ENCODE peak calls at places on chromosomes 12 and 14, in ten cellular contexts. X is IMR-90, O is fibroblast of lung, C is HFFc6, T is nephron progenitor cell, M is mesothelial cell of epicardium, D is cardiac muscle cell, I is uterus, Z is OCI-LY7, B is A549. J is an unnamed sample.

GRCh38 chr12:87930033-87930432 is 99.2 kb downstream of the C12orf50 start:
- DNase-seq in O (peak), T (no peak), I (no peak), C (no peak), X (peak), B (no peak), D (peak), M (no peak), Z (no peak), J (no peak)

GRCh38 chr12:3752096-3752709 is 706 bp downstream of the CRACR2A start:
- DNase-seq in O (peak), B (no peak), M (no peak), X (no peak), D (peak), T (no peak), I (peak), Z (peak), C (no peak), J (no peak)

GRCh38 chr12:79420146-79420618 is 270.6 kb downstream of the PAWR start:
- DNase-seq in I (no peak), X (peak), T (no peak), C (peak), M (no peak), O (peak), D (peak), B (peak), Z (peak), J (no peak)

GRCh38 chr14:85934886-85935254 is 404.9 kb downstream of the FLRT2 start:
- DNase-seq in B (peak), I (no peak), T (no peak), M (no peak), X (no peak), C (no peak), O (peak), D (peak), Z (peak), J (no peak)

GRCh38 chr12:79114896-79115295 is 250.3 kb downstream of the SYT1 start:
- DNase-seq in B (no peak), M (no peak), O (no peak), Z (no peak), I (no peak), T (no peak), X (no peak), D (no peak), C (no peak), J (no peak)

GRCh38 chr12:12408265-12408690 is 51.4 kb downstream of the BORCS5 start:
- DNase-seq in M (no peak), I (no peak), O (no peak), Z (no peak), D (no peak), C (no peak), X (no peak), B (no peak), T (no peak), J (no peak)

GRCh38 chr12:117005417-117006046 is 93.7 kb downstream of the TESC start:
- DNase-seq in I (no peak), O (no peak), M (no peak), T (no peak), X (no peak), D (no peak), B (no peak), C (no peak), Z (no peak), J (no peak)

GRCh38 chr12:105355752-105356151 is 25.3 kb downstream of the C12orf75 start:
- DNase-seq in C (peak), D (peak), M (no peak), X (peak), Z (no peak), O (peak), I (no peak), B (peak), T (no peak), J (no peak)

GRCh38 chr12:103348935-103349334 is 146.8 kb downstream of the C12orf42 start:
- DNase-seq in T (no peak), O (no peak), C (no peak), B (no peak), M (no peak), X (no peak), I (no peak), Z (peak), D (no peak), J (no peak)

GRCh38 chr12:50790081-50790480 is 26.2 kb downstream of the ATF1 start:
- DNase-seq in M (no peak), C (no peak), D (peak), O (no peak), X (no peak), I (no peak), Z (no peak), T (no peak), B (no peak), J (no peak)

GRCh38 chr12:17076335-17076734 is 470.4 kb upstream of the LMO3 start:
- DNase-seq in I (no peak), Z (no peak), C (no peak), M (no peak), B (peak), O (peak), X (no peak), D (no peak), T (no peak), J (no peak)

GRCh38 chr12:114668151-114668891 is 15.7 kb downstream of the TBX3 start:
- DNase-seq in D (peak), B (peak), I (peak), O (peak), T (peak), M (no peak), C (peak), Z (no peak), X (peak), J (peak)

GRCh38 chr14:105093426-105094192 is 28.4 kb upstream of the GPR132 start:
- DNase-seq in I (peak), C (peak), O (peak), Z (no peak), D (peak), B (peak), X (peak), T (peak), M (peak), J (peak)

GRCh38 chr12:53676715-53677611 is 1.1 kb upstream of the ATP5MC2 start:
- DNase-seq in I (peak), M (no peak), X (peak), D (peak), T (peak), Z (no peak), B (no peak), C (no peak), O (peak), J (peak)

GRCh38 chr12:39441963-39442894 is 691 bp downstream of the KIF21A start:
- DNase-seq in C (peak), B (peak), X (no peak), I (peak), T (peak), M (no peak), Z (no peak), O (peak), D (peak), J (peak)

GRCh38 chr12:46558696-46559095 is 186.1 kb upstream of the SLC38A2 start:
- DNase-seq in B (no peak), M (no peak), D (no peak), Z (no peak), T (no peak), X (no peak), C (no peak), O (peak), I (no peak), J (no peak)

GRCh38 chr12:52813885-52814709 is at the start of gene KRT4:
- DNase-seq in C (peak), M (no peak), T (no peak), X (no peak), D (peak), I (no peak), Z (no peak), O (peak), B (peak), J (no peak)

GRCh38 chr12:89461649-89462612 is 62.7 kb downstream of the GALNT4 start:
- DNase-seq in I (no peak), C (peak), D (peak), X (peak), M (no peak), Z (peak), O (peak), T (no peak), B (peak), J (no peak)

GRCh38 chr14:104316723-104317499 is 178.5 kb downstream of the KIF26A start:
- DNase-seq in I (no peak), M (no peak), O (no peak), C (no peak), T (no peak), B (no peak), Z (no peak), X (no peak), D (no peak), J (peak)

GRCh38 chr12:28158353-28158752 is 31.9 kb upstream of the CCDC91 start:
- DNase-seq in C (no peak), B (no peak), T (no peak), I (no peak), Z (no peak), O (no peak), X (no peak), D (no peak), M (no peak), J (no peak)

GRCh38 chr12:116672842-116673516 is 64.9 kb downstream of the SPRING1 start:
- DNase-seq in M (no peak), O (no peak), I (no peak), X (no peak), B (no peak), C (no peak), D (no peak), Z (peak), T (no peak), J (no peak)

GRCh38 chr14:104317500-104317805 is 179.1 kb downstream of the KIF26A start:
- DNase-seq in T (no peak), M (no peak), O (no peak), Z (no peak), X (no peak), C (no peak), D (no peak), I (no peak), B (no peak), J (no peak)

GRCh38 chr14:46747253-46747652 is 95.7 kb upstream of the RPL10L start:
- DNase-seq in T (no peak), B (no peak), I (no peak), X (no peak), C (no peak), O (peak), D (no peak), M (no peak), Z (no peak), J (no peak)

GRCh38 chr12:49296836-49297694 is 2.1 kb downstream of the PRPH start:
- DNase-seq in D (no peak), Z (no peak), M (no peak), I (no peak), O (no peak), C (no peak), T (peak), X (no peak), B (peak), J (peak)

GRCh38 chr12:57148469-57149308 is 1.3 kb upstream of the LRP1-AS start:
- DNase-seq in T (no peak), Z (no peak), I (peak), C (peak), M (no peak), D (peak), O (no peak), B (no peak), X (peak), J (no peak)

GRCh38 chr14:102875652-102876051 is 46.8 kb upstream of the AMN start:
- DNase-seq in O (peak), M (no peak), T (no peak), C (no peak), Z (no peak), X (peak), D (no peak), B (no peak), I (no peak), J (no peak)

GRCh38 chr12:87922721-87923120 is 106.5 kb downstream of the C12orf50 start:
- DNase-seq in X (peak), Z (no peak), M (no peak), T (no peak), I (no peak), C (no peak), D (no peak), O (no peak), B (no peak), J (no peak)

GRCh38 chr12:42807766-42808165 is 218.2 kb upstream of the PRICKLE1 start:
- DNase-seq in D (no peak), O (no peak), Z (no peak), T (no peak), X (no peak), M (no peak), C (no peak), I (no peak), B (no peak), J (no peak)

GRCh38 chr12:68900241-68900640 is 32.7 kb downstream of the CPM start:
- DNase-seq in C (no peak), B (no peak), T (no peak), X (no peak), I (no peak), O (no peak), M (no peak), D (no peak), Z (no peak), J (no peak)

DNA sequence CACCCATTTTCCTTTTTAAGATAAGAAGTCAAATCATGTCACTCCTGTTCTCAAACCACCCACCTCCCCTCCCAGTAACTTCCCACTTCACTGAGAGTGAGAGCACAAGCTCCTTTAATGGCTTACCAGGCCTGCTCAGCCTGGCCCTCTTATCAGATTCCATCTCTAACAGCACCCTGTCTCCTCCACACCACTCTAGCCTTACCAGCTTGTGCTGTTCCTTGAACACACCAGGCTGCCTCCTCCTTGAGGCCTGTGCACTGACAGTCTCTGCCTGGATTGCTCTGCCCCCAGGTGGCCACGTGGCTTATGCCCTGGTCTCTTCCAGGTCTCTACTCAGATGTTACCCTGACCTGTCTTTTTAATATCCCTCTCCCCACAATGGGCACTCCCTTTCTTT is 40.1 kb upstream of the EVL start:
- DNase-seq in D (peak), C (peak), I (no peak), M (no peak), O (peak), Z (peak), B (peak), T (no peak), X (peak), J (peak)
- TF ChIP-seq CTCF in D (peak), C (peak), I (no peak), M (no peak), O (peak), Z (peak), B (peak), T (peak), X (peak), J (no peak)

DNA sequence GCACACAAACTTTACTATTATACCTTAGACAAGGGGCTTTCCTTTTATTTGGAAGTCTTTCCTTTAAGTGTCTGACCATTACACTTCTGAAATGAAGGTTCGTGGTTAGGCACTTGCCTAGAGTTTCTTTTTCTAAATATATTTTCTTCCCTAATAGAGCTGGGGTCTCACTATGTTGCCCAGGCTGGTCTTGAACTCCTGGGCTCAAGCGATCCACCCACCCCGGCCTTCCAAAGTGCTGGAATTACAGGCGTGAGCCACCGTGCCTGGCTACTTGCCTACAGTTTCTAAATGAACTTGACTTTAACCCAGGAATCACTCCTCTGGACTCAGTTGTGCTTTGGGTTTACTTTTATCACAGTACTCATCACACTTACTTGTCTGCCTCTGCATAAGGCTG is 57.6 kb downstream of the PEBP1 start:
- DNase-seq in O (no peak), M (no peak), C (no peak), T (no peak), I (no peak), B (no peak), Z (no peak), X (no peak), D (no peak), J (no peak)
- TF ChIP-seq CTCF in O (no peak), M (no peak), C (no peak), T (no peak), I (no peak), B (no peak), Z (no peak), X (no peak), D (no peak), J (no peak)

DNA sequence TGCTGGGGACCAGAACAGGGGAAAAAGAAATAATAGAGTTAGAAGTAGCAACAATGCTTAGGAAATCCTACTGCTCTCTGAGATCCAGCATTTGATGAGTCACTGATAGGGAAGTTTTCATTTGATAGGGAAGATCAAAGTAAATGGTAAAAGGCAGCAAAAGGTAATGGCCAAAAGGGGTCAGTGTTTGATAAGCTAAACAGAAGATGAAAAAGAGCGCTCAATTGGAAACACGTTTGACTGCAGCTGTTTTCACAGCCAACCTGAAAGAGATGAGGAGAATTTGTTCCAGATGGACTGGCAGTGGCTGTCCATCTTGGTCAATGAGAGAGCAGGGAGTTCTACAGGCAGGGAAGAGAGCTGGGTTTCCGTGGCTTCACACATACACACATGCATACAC is 264.2 kb downstream of the TMEM132C start:
- DNase-seq in D (no peak), M (no peak), B (peak), C (no peak), O (no peak), Z (peak), X (no peak), T (no peak), I (no peak), J (no peak)
- TF ChIP-seq CTCF in D (no peak), M (no peak), B (no peak), C (no peak), O (no peak), Z (peak), X (no peak), T (peak), I (no peak), J (no peak)

GRCh38 chr12:132385923-132386751 is 56.7 kb upstream of the GALNT9 start:
- DNase-seq in O (no peak), C (no peak), Z (no peak), I (no peak), T (no peak), B (no peak), X (no peak), D (no peak), M (no peak), J (peak)
- TF ChIP-seq CTCF in O (no peak), C (no peak), Z (no peak), I (no peak), T (no peak), B (no peak), X (no peak), D (no peak), M (no peak), J (no peak)

GRCh38 chr14:98163285-98163741 is 1108.7 kb downstream of the BCL11B start:
- DNase-seq in C (no peak), B (no peak), M (no peak), I (no peak), X (no peak), O (no peak), T (no peak), D (no peak), Z (no peak), J (no peak)
- TF ChIP-seq CTCF in C (no peak), B (no peak), M (no peak), I (no peak), X (no peak), O (no peak), T (no peak), D (no peak), Z (no peak), J (no peak)

GRCh38 chr14:22226381-22226780 is 362.6 kb downstream of the DAD1 start:
- DNase-seq in C (peak), M (no peak), T (no peak), D (no peak), B (peak), O (peak), Z (peak), X (peak), I (no peak), J (no peak)

GRCh38 chr14:22231022-22231421 is 358.0 kb downstream of the DAD1 start:
- DNase-seq in M (no peak), I (no peak), X (no peak), O (no peak), C (no peak), Z (peak), T (no peak), B (no peak), D (no peak), J (no peak)

GRCh38 chr14:22230517-22230916 is 358.5 kb downstream of the DAD1 start:
- DNase-seq in O (no peak), T (no peak), D (no peak), I (no peak), C (no peak), X (no peak), M (no peak), B (no peak), Z (no peak), J (no peak)

GRCh38 chr14:22225526-22226133 is 363.4 kb downstream of the DAD1 start:
- DNase-seq in Z (no peak), B (no peak), T (no peak), D (no peak), M (no peak), C (peak), X (peak), I (no peak), O (peak), J (no peak)

GRCh38 chr14:22227084-22227483 is 361.9 kb downstream of the DAD1 start:
- DNase-seq in D (no peak), T (no peak), Z (no peak), O (no peak), C (no peak), M (no peak), I (no peak), X (no peak), B (no peak), J (no peak)
- TF ChIP-seq CTCF in D (no peak), T (no peak), Z (no peak), O (no peak), C (no peak), M (no peak), I (no peak), X (no peak), B (no peak), J (no peak)